ENCODE peak calls at places on chromosomes 7 and 10, in eight cellular contexts. R, M, J, N, S, V, H and F are unnamed samples.

GRCh38 chr10:116043304-116043703 is 229.7 kb downstream of the GFRA1 start:
- DNase-seq in R (no peak), M (no peak), J (no peak), N (no peak), S (no peak), V (no peak), H (no peak), F (no peak)

GRCh38 chr10:43606323-43607198 is at the start of gene ZNF485:
- DNase-seq in R (peak), M (no peak), J (peak), N (peak), S (peak), V (peak), H (peak), F (peak)

GRCh38 chr10:83666762-83667161 is 472.5 kb upstream of the GHITM start:
- DNase-seq in R (no peak), M (no peak), J (no peak), N (no peak), S (no peak), V (no peak), H (no peak), F (no peak)

GRCh38 chr7:92448185-92448747 is 984 bp downstream of the GATAD1 start:
- DNase-seq in R (peak), M (peak), J (peak), N (peak), S (peak), V (no peak), H (peak), F (peak)

GRCh38 chr7:155344270-155344617 is 46.6 kb downstream of the INSIG1 start:
- DNase-seq in R (no peak), M (no peak), J (no peak), N (no peak), S (no peak), V (no peak), H (no peak), F (no peak)

GRCh38 chr7:91383186-91383585 is 119.0 kb downstream of the FZD1 start:
- DNase-seq in R (no peak), M (peak), J (peak), N (no peak), S (no peak), V (no peak), H (no peak), F (no peak)

GRCh38 chr10:6569259-6569658 is 10.8 kb downstream of the PRKCQ start:
- DNase-seq in R (no peak), M (no peak), J (no peak), N (no peak), S (no peak), V (no peak), H (no peak), F (no peak)

GRCh38 chr7:51647931-51648351 is 331.3 kb upstream of the COBL start:
- DNase-seq in R (peak), M (no peak), J (no peak), N (no peak), S (no peak), V (no peak), H (peak), F (no peak)

GRCh38 chr10:84308481-84309304 is 19.7 kb upstream of the CCSER2 start:
- DNase-seq in R (peak), M (no peak), J (peak), N (no peak), S (no peak), V (no peak), H (peak), F (no peak)

GRCh38 chr10:88494537-88494936 is 88.6 kb downstream of the RNLS start:
- DNase-seq in R (no peak), M (no peak), J (no peak), N (no peak), S (no peak), V (no peak), H (no peak), F (no peak)

GRCh38 chr7:45988405-45989057 is 67.5 kb upstream of the IGFBP3 start:
- DNase-seq in R (no peak), M (no peak), J (no peak), N (no peak), S (no peak), V (peak), H (no peak), F (no peak)

DNA sequence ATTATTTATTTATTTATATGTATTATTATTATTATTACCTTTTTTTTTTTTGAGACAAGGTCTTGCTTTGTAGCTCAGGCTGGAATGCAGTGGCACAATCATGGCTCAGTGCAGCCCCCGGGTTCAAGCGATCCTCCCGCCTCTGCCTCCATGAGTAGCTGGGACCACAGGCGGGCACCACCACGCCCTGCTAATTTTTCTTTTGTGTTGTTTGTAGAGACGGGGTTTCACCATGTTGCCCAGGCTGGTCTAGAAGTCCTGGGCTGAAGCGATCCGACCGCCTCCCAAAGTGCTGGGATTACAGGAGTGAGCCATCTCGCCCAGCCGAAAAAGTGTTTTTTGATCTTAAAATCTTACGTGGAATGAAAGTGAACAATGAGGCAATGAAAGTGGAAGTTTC is 79.4 kb upstream of the C1GALT1 start:
- DNase-seq in R (no peak), M (no peak), J (no peak), N (no peak), S (no peak), V (no peak), H (no peak), F (no peak)
- TF ChIP-seq CTCF in R (no peak), M (no peak), J (no peak), N (no peak), S (no peak), V (no peak), H (no peak), F (no peak)

DNA sequence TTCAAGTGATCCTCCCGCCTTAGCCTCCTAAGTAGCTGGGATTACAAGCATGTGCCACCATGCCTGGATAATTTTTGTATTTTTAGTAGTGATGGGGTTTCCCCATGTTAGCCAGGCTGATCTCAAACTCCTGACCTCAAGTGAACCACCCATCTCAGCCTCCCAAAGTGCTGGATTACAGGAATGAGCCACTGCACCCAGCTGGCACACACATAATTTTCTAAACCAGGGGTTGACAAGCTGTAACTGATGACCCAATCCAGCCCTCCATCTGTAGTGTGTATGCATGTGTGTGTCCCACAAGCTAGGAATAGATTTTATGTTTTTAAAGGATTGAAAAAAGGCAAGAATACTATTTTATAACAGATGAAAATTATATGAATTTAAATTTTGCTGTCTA is 125.9 kb upstream of the INSYN2A start:
- DNase-seq in R (no peak), M (no peak), J (no peak), N (no peak), S (no peak), V (no peak), H (no peak), F (no peak)
- TF ChIP-seq CTCF in R (no peak), M (no peak), J (no peak), N (no peak), S (no peak), V (no peak), H (no peak), F (no peak)

DNA sequence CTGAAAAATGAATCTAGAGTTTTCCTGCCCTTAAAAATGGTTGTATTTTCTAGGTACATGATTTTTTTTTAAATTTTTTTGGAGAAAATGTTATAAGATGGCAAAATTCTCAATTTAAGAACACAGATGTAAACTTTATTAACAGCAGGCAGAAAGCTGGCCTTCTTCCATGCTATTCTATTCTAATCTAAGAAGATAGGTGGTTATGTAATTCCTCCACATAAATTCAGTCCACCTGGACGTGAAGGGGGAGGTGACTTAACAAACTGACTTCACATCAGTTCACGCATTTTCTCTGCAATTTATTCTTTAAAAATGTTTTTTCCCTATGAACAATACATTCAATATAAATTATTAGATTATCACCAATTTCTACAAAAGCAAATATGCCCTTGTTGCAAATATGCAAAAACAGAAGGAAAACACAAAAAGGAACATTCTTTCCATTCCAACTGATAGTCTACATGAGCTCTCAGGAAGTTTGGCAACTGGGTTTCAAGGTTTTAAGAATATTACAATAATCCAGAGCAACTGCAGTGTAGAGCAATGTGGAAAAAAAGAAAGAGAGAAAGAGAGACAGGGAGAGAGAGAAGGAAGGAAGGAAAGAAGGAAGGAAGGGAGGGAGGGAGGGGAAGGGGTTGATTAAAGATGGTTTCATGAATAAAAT is 76.8 kb downstream of the HIBADH start:
- DNase-seq in R (no peak), M (no peak), J (no peak), N (no peak), S (no peak), V (no peak), H (no peak), F (no peak)
- TF ChIP-seq CTCF in R (no peak), M (no peak), J (no peak), N (no peak), S (no peak), V (peak), H (no peak), F (no peak)

GRCh38 chr7:98553666-98554065 is 63.4 kb upstream of the NPTX2 start:
- DNase-seq in R (no peak), M (no peak), J (no peak), N (no peak), S (no peak), V (no peak), H (no peak), F (no peak)
- TF ChIP-seq CTCF in R (no peak), M (no peak), J (no peak), N (no peak), S (no peak), V (no peak), H (no peak), F (no peak)

GRCh38 chr7:32072397-32072796 is 2.2 kb upstream of the PDE1C start:
- DNase-seq in R (no peak), M (no peak), J (no peak), N (no peak), S (no peak), V (no peak), H (no peak), F (no peak)
- TF ChIP-seq CTCF in R (no peak), M (peak), J (no peak), N (peak), S (no peak), V (peak), H (peak), F (peak)

GRCh38 chr10:34615770-34616169 is 199.3 kb downstream of the PARD3 start:
- DNase-seq in R (no peak), M (no peak), J (peak), N (no peak), S (no peak), V (no peak), H (no peak), F (no peak)
- TF ChIP-seq CTCF in R (no peak), M (no peak), J (no peak), N (no peak), S (no peak), V (no peak), H (no peak), F (no peak)